ENCODE peak calls at places on chromosome 13, in seven cellular contexts. Z is Peyer's patch; C is activated naive CD8-positive, alpha-beta T cell treated with anti-CD3 and anti-CD28 coated beads for 36 hours; U is endothelial cell; T is RPMI7951; K is skeletal muscle cell; A is HTR-8/SVneo. Y is an unnamed sample.

GRCh38 chr13:48009298-48009697 is 8.2 kb upstream of the SUCLA2 start:
- DNase-seq in Z (no peak), C (no peak), U (no peak), T (peak; percentile 76), K (peak; percentile 49), A (peak; percentile 15), Y (peak; percentile 52)

GRCh38 chr13:37870895-37871550 is 1.5 kb upstream of the TRPC4 start:
- DNase-seq in Z (no peak), C (no peak), U (no peak), T (peak; percentile 72), K (peak; percentile 42), A (peak; percentile 8), Y (peak; percentile 25)

GRCh38 chr13:30464496-30465351 is 1.0 kb downstream of the HMGB1 start:
- DNase-seq in Z (peak; percentile 88), C (peak; percentile 81), U (peak; percentile 72), T (peak; percentile 71), K (peak; percentile 57), A (peak; percentile 17), Y (no peak)

GRCh38 chr13:66574606-66575005 is 655.5 kb downstream of the PCDH9 start:
- DNase-seq in Z (no peak), C (no peak), U (no peak), T (no peak), K (no peak), A (no peak), Y (no peak)

GRCh38 chr13:25752957-25753540 is 298.8 kb downstream of the SHISA2 start:
- DNase-seq in Z (no peak), C (no peak), U (no peak), T (peak; percentile 94), K (peak; percentile 78), A (no peak), Y (no peak)

GRCh38 chr13:108967371-108967770 is 338.0 kb downstream of the MYO16 start:
- DNase-seq in Z (no peak), C (no peak), U (no peak), T (no peak), K (no peak), A (no peak), Y (no peak)

GRCh38 chr13:46866150-46866549 is 30.7 kb downstream of the HTR2A start:
- DNase-seq in Z (peak; percentile 48), C (no peak), U (no peak), T (peak; percentile 61), K (peak; percentile 40), A (peak; percentile 22), Y (peak; percentile 12)

GRCh38 chr13:110653851-110654250 is 38.5 kb downstream of the NAXD start:
- DNase-seq in Z (no peak), C (no peak), U (no peak), T (no peak), K (no peak), A (no peak), Y (no peak)

GRCh38 chr13:27338816-27339215 is 68.2 kb downstream of the RASL11A start:
- DNase-seq in Z (no peak), C (no peak), U (peak; percentile 38), T (peak; percentile 14), K (no peak), A (no peak), Y (no peak)

GRCh38 chr13:59745395-59745788 is 418.3 kb downstream of the DIAPH3 start:
- DNase-seq in Z (no peak), C (no peak), U (no peak), T (no peak), K (no peak), A (no peak), Y (peak; percentile 16)

GRCh38 chr13:51221674-51222509 is at the start of gene FAM124A:
- DNase-seq in Z (peak; percentile 58), C (peak; percentile 72), U (peak; percentile 71), T (peak; percentile 32), K (no peak), A (peak; percentile 22), Y (no peak)

GRCh38 chr13:32262165-32262564 is 53.0 kb downstream of the ZAR1L start:
- DNase-seq in Z (no peak), C (no peak), U (no peak), T (peak; percentile 6), K (no peak), A (no peak), Y (no peak)

GRCh38 chr13:40665061-40665753 is 1.2 kb downstream of the FOXO1 start:
- DNase-seq in Z (peak; percentile 69), C (peak; percentile 57), U (peak; percentile 28), T (no peak), K (no peak), A (no peak), Y (no peak)

GRCh38 chr13:109605846-109606245 is 180.5 kb downstream of the IRS2 start:
- DNase-seq in Z (no peak), C (no peak), U (no peak), T (no peak), K (no peak), A (no peak), Y (no peak)

GRCh38 chr13:109465151-109465550 is 321.2 kb downstream of the IRS2 start:
- DNase-seq in Z (no peak), C (no peak), U (no peak), T (no peak), K (peak; percentile 21), A (no peak), Y (no peak)

GRCh38 chr13:47794963-47795362 is 206.1 kb downstream of the SUCLA2 start:
- DNase-seq in Z (no peak), C (no peak), U (no peak), T (no peak), K (no peak), A (no peak), Y (no peak)

GRCh38 chr13:112330479-112331407 is 45.4 kb upstream of the SPACA7 start:
- DNase-seq in Z (peak; percentile 49), C (no peak), U (no peak), T (no peak), K (no peak), A (no peak), Y (no peak)